ENCODE peak calls at places on chromosomes 5 and 9, in seven cellular contexts. One of them, this sample, is unnamed.

GRCh38 chr5:179377421-179378115 is 32.3 kb upstream of the ADAMTS2 start:
- DNase-seq in RKO: no peak
- DNase-seq in stimulated activated CD8-positive, alpha-beta memory T cell treated with anti-CD3 and anti-CD28 coated beads, Interleukin-4, amount 100 ng/mL, for 4 hours: no peak
- DNase-seq in WERI-Rb-1: no peak
- DNase-seq in Kasumi-1: no peak
- DNase-seq in foreskin fibroblast: no peak
- DNase-seq in NCI-H748 treated with DMSO at 0.1 percent for 48 hours: no peak
- DNase-seq in this sample: no peak

GRCh38 chr9:113808391-113809191 is 67.5 kb upstream of the ZNF618 start:
- DNase-seq in Kasumi-1: peak
- DNase-seq in stimulated activated CD8-positive, alpha-beta memory T cell treated with anti-CD3 and anti-CD28 coated beads, Interleukin-4, amount 100 ng/mL, for 4 hours: no peak
- DNase-seq in RKO: peak
- DNase-seq in NCI-H748 treated with DMSO at 0.1 percent for 48 hours: no peak
- DNase-seq in WERI-Rb-1: no peak
- DNase-seq in foreskin fibroblast: peak
- DNase-seq in this sample: no peak

GRCh38 chr5:135242496-135243193 is 156.4 kb downstream of the MACROH2A1 start:
- DNase-seq in foreskin fibroblast: no peak
- DNase-seq in stimulated activated CD8-positive, alpha-beta memory T cell treated with anti-CD3 and anti-CD28 coated beads, Interleukin-4, amount 100 ng/mL, for 4 hours: no peak
- DNase-seq in Kasumi-1: no peak
- DNase-seq in NCI-H748 treated with DMSO at 0.1 percent for 48 hours: no peak
- DNase-seq in WERI-Rb-1: peak
- DNase-seq in RKO: no peak
- DNase-seq in this sample: no peak

GRCh38 chr5:164934039-164934438 is 1428.6 kb downstream of the MAT2B start:
- DNase-seq in foreskin fibroblast: no peak
- DNase-seq in Kasumi-1: no peak
- DNase-seq in WERI-Rb-1: no peak
- DNase-seq in NCI-H748 treated with DMSO at 0.1 percent for 48 hours: no peak
- DNase-seq in stimulated activated CD8-positive, alpha-beta memory T cell treated with anti-CD3 and anti-CD28 coated beads, Interleukin-4, amount 100 ng/mL, for 4 hours: no peak
- DNase-seq in RKO: no peak
- DNase-seq in this sample: no peak

GRCh38 chr9:81819859-81820546 is 108.2 kb upstream of the SPATA31D4 start:
- DNase-seq in RKO: no peak
- DNase-seq in WERI-Rb-1: no peak
- DNase-seq in foreskin fibroblast: no peak
- DNase-seq in NCI-H748 treated with DMSO at 0.1 percent for 48 hours: no peak
- DNase-seq in stimulated activated CD8-positive, alpha-beta memory T cell treated with anti-CD3 and anti-CD28 coated beads, Interleukin-4, amount 100 ng/mL, for 4 hours: no peak
- DNase-seq in Kasumi-1: no peak
- DNase-seq in this sample: no peak

GRCh38 chr5:135482383-135482933 is 30.3 kb upstream of the TIFAB start:
- DNase-seq in foreskin fibroblast: no peak
- DNase-seq in NCI-H748 treated with DMSO at 0.1 percent for 48 hours: no peak
- DNase-seq in WERI-Rb-1: peak
- DNase-seq in stimulated activated CD8-positive, alpha-beta memory T cell treated with anti-CD3 and anti-CD28 coated beads, Interleukin-4, amount 100 ng/mL, for 4 hours: no peak
- DNase-seq in Kasumi-1: peak
- DNase-seq in RKO: no peak
- DNase-seq in this sample: no peak

GRCh38 chr5:171418982-171419662 is at the start of gene FGF18:
- DNase-seq in RKO: peak
- DNase-seq in Kasumi-1: peak
- DNase-seq in foreskin fibroblast: peak
- DNase-seq in WERI-Rb-1: peak
- DNase-seq in stimulated activated CD8-positive, alpha-beta memory T cell treated with anti-CD3 and anti-CD28 coated beads, Interleukin-4, amount 100 ng/mL, for 4 hours: no peak
- DNase-seq in NCI-H748 treated with DMSO at 0.1 percent for 48 hours: peak
- DNase-seq in this sample: no peak

GRCh38 chr9:27019589-27019988 is 14.1 kb upstream of the LRRC19 start:
- DNase-seq in WERI-Rb-1: no peak
- DNase-seq in NCI-H748 treated with DMSO at 0.1 percent for 48 hours: no peak
- DNase-seq in stimulated activated CD8-positive, alpha-beta memory T cell treated with anti-CD3 and anti-CD28 coated beads, Interleukin-4, amount 100 ng/mL, for 4 hours: no peak
- DNase-seq in RKO: no peak
- DNase-seq in Kasumi-1: no peak
- DNase-seq in foreskin fibroblast: peak
- DNase-seq in this sample: no peak

GRCh38 chr9:121842612-121842978 is 191.2 kb downstream of the DAB2IP start:
- DNase-seq in WERI-Rb-1: no peak
- DNase-seq in RKO: no peak
- DNase-seq in stimulated activated CD8-positive, alpha-beta memory T cell treated with anti-CD3 and anti-CD28 coated beads, Interleukin-4, amount 100 ng/mL, for 4 hours: no peak
- DNase-seq in Kasumi-1: no peak
- DNase-seq in NCI-H748 treated with DMSO at 0.1 percent for 48 hours: no peak
- DNase-seq in foreskin fibroblast: peak
- DNase-seq in this sample: no peak

GRCh38 chr5:121049971-121050370 is 585.9 kb downstream of the PRR16 start:
- DNase-seq in foreskin fibroblast: no peak
- DNase-seq in WERI-Rb-1: no peak
- DNase-seq in stimulated activated CD8-positive, alpha-beta memory T cell treated with anti-CD3 and anti-CD28 coated beads, Interleukin-4, amount 100 ng/mL, for 4 hours: no peak
- DNase-seq in RKO: no peak
- DNase-seq in Kasumi-1: no peak
- DNase-seq in NCI-H748 treated with DMSO at 0.1 percent for 48 hours: no peak
- DNase-seq in this sample: no peak

GRCh38 chr5:154288145-154288544 is 97.6 kb downstream of the GALNT10 start:
- DNase-seq in WERI-Rb-1: no peak
- DNase-seq in Kasumi-1: no peak
- DNase-seq in stimulated activated CD8-positive, alpha-beta memory T cell treated with anti-CD3 and anti-CD28 coated beads, Interleukin-4, amount 100 ng/mL, for 4 hours: no peak
- DNase-seq in RKO: no peak
- DNase-seq in foreskin fibroblast: peak
- DNase-seq in NCI-H748 treated with DMSO at 0.1 percent for 48 hours: no peak
- DNase-seq in this sample: no peak

GRCh38 chr5:173197375-173197891 is 37.6 kb downstream of the NKX2-5 start:
- DNase-seq in RKO: no peak
- DNase-seq in NCI-H748 treated with DMSO at 0.1 percent for 48 hours: no peak
- DNase-seq in foreskin fibroblast: no peak
- DNase-seq in Kasumi-1: no peak
- DNase-seq in stimulated activated CD8-positive, alpha-beta memory T cell treated with anti-CD3 and anti-CD28 coated beads, Interleukin-4, amount 100 ng/mL, for 4 hours: no peak
- DNase-seq in WERI-Rb-1: no peak
- DNase-seq in this sample: no peak

GRCh38 chr5:111366388-111366787 is 142.2 kb downstream of the CAMK4 start:
- DNase-seq in RKO: no peak
- DNase-seq in WERI-Rb-1: no peak
- DNase-seq in NCI-H748 treated with DMSO at 0.1 percent for 48 hours: no peak
- DNase-seq in foreskin fibroblast: no peak
- DNase-seq in Kasumi-1: no peak
- DNase-seq in stimulated activated CD8-positive, alpha-beta memory T cell treated with anti-CD3 and anti-CD28 coated beads, Interleukin-4, amount 100 ng/mL, for 4 hours: no peak
- DNase-seq in this sample: no peak

GRCh38 chr5:66223637-66224036 is 79.5 kb downstream of the SREK1 start:
- DNase-seq in Kasumi-1: no peak
- DNase-seq in foreskin fibroblast: no peak
- DNase-seq in NCI-H748 treated with DMSO at 0.1 percent for 48 hours: no peak
- DNase-seq in RKO: no peak
- DNase-seq in WERI-Rb-1: peak
- DNase-seq in stimulated activated CD8-positive, alpha-beta memory T cell treated with anti-CD3 and anti-CD28 coated beads, Interleukin-4, amount 100 ng/mL, for 4 hours: no peak
- DNase-seq in this sample: no peak

GRCh38 chr9:21836437-21837161 is 34.2 kb downstream of the MTAP start:
- DNase-seq in RKO: peak
- DNase-seq in Kasumi-1: no peak
- DNase-seq in stimulated activated CD8-positive, alpha-beta memory T cell treated with anti-CD3 and anti-CD28 coated beads, Interleukin-4, amount 100 ng/mL, for 4 hours: no peak
- DNase-seq in foreskin fibroblast: peak
- DNase-seq in NCI-H748 treated with DMSO at 0.1 percent for 48 hours: no peak
- DNase-seq in WERI-Rb-1: no peak
- DNase-seq in this sample: no peak

GRCh38 chr5:72138943-72139467 is 31.7 kb downstream of the MAP1B start:
- DNase-seq in foreskin fibroblast: peak
- DNase-seq in Kasumi-1: peak
- DNase-seq in NCI-H748 treated with DMSO at 0.1 percent for 48 hours: no peak
- DNase-seq in RKO: peak
- DNase-seq in WERI-Rb-1: no peak
- DNase-seq in stimulated activated CD8-positive, alpha-beta memory T cell treated with anti-CD3 and anti-CD28 coated beads, Interleukin-4, amount 100 ng/mL, for 4 hours: no peak
- DNase-seq in this sample: no peak

GRCh38 chr5:62259699-62260220 is 46.2 kb upstream of the KIF2A start:
- DNase-seq in RKO: no peak
- DNase-seq in foreskin fibroblast: no peak
- DNase-seq in stimulated activated CD8-positive, alpha-beta memory T cell treated with anti-CD3 and anti-CD28 coated beads, Interleukin-4, amount 100 ng/mL, for 4 hours: no peak
- DNase-seq in Kasumi-1: no peak
- DNase-seq in NCI-H748 treated with DMSO at 0.1 percent for 48 hours: no peak
- DNase-seq in WERI-Rb-1: no peak
- DNase-seq in this sample: no peak

GRCh38 chr5:158992104-158992740 is 107.5 kb downstream of the EBF1 start:
- DNase-seq in WERI-Rb-1: no peak
- DNase-seq in foreskin fibroblast: peak
- DNase-seq in Kasumi-1: no peak
- DNase-seq in stimulated activated CD8-positive, alpha-beta memory T cell treated with anti-CD3 and anti-CD28 coated beads, Interleukin-4, amount 100 ng/mL, for 4 hours: no peak
- DNase-seq in NCI-H748 treated with DMSO at 0.1 percent for 48 hours: no peak
- DNase-seq in RKO: no peak
- DNase-seq in this sample: no peak

GRCh38 chr9:23683021-23683431 is 143.0 kb downstream of the ELAVL2 start:
- DNase-seq in Kasumi-1: no peak
- DNase-seq in RKO: no peak
- DNase-seq in NCI-H748 treated with DMSO at 0.1 percent for 48 hours: peak
- DNase-seq in stimulated activated CD8-positive, alpha-beta memory T cell treated with anti-CD3 and anti-CD28 coated beads, Interleukin-4, amount 100 ng/mL, for 4 hours: no peak
- DNase-seq in WERI-Rb-1: no peak
- DNase-seq in foreskin fibroblast: no peak
- DNase-seq in this sample: no peak

GRCh38 chr5:106094128-106094726 is 1576.5 kb downstream of the EFNA5 start:
- DNase-seq in RKO: no peak
- DNase-seq in stimulated activated CD8-positive, alpha-beta memory T cell treated with anti-CD3 and anti-CD28 coated beads, Interleukin-4, amount 100 ng/mL, for 4 hours: no peak
- DNase-seq in foreskin fibroblast: peak
- DNase-seq in WERI-Rb-1: no peak
- DNase-seq in Kasumi-1: no peak
- DNase-seq in NCI-H748 treated with DMSO at 0.1 percent for 48 hours: peak
- DNase-seq in this sample: no peak

GRCh38 chr9:82115900-82116299 is 127.3 kb downstream of the SPATA31D1 start:
- DNase-seq in foreskin fibroblast: no peak
- DNase-seq in NCI-H748 treated with DMSO at 0.1 percent for 48 hours: no peak
- DNase-seq in WERI-Rb-1: no peak
- DNase-seq in Kasumi-1: no peak
- DNase-seq in RKO: no peak
- DNase-seq in stimulated activated CD8-positive, alpha-beta memory T cell treated with anti-CD3 and anti-CD28 coated beads, Interleukin-4, amount 100 ng/mL, for 4 hours: no peak
- DNase-seq in this sample: no peak

GRCh38 chr5:146137967-146138403 is 32.6 kb upstream of the PLAC8L1 start:
- DNase-seq in stimulated activated CD8-positive, alpha-beta memory T cell treated with anti-CD3 and anti-CD28 coated beads, Interleukin-4, amount 100 ng/mL, for 4 hours: no peak
- DNase-seq in RKO: no peak
- DNase-seq in NCI-H748 treated with DMSO at 0.1 percent for 48 hours: no peak
- DNase-seq in WERI-Rb-1: no peak
- DNase-seq in Kasumi-1: no peak
- DNase-seq in foreskin fibroblast: no peak
- DNase-seq in this sample: no peak

GRCh38 chr9:3467593-3468219 is 58.1 kb downstream of the RFX3 start:
- DNase-seq in foreskin fibroblast: peak
- DNase-seq in Kasumi-1: peak
- DNase-seq in WERI-Rb-1: peak
- DNase-seq in stimulated activated CD8-positive, alpha-beta memory T cell treated with anti-CD3 and anti-CD28 coated beads, Interleukin-4, amount 100 ng/mL, for 4 hours: peak
- DNase-seq in RKO: peak
- DNase-seq in NCI-H748 treated with DMSO at 0.1 percent for 48 hours: peak
- DNase-seq in this sample: no peak

GRCh38 chr5:36156124-36156601 is 4.3 kb downstream of the SKP2 start:
- DNase-seq in WERI-Rb-1: peak
- DNase-seq in RKO: no peak
- DNase-seq in stimulated activated CD8-positive, alpha-beta memory T cell treated with anti-CD3 and anti-CD28 coated beads, Interleukin-4, amount 100 ng/mL, for 4 hours: no peak
- DNase-seq in Kasumi-1: no peak
- DNase-seq in foreskin fibroblast: no peak
- DNase-seq in NCI-H748 treated with DMSO at 0.1 percent for 48 hours: no peak
- DNase-seq in this sample: no peak

GRCh38 chr5:143066556-143067281 is 296.5 kb downstream of the ARHGAP26 start:
- DNase-seq in WERI-Rb-1: no peak
- DNase-seq in Kasumi-1: no peak
- DNase-seq in foreskin fibroblast: no peak
- DNase-seq in RKO: no peak
- DNase-seq in stimulated activated CD8-positive, alpha-beta memory T cell treated with anti-CD3 and anti-CD28 coated beads, Interleukin-4, amount 100 ng/mL, for 4 hours: no peak
- DNase-seq in NCI-H748 treated with DMSO at 0.1 percent for 48 hours: peak
- DNase-seq in this sample: no peak

GRCh38 chr5:21391506-21391905 is 1403.5 kb upstream of the CDH18 start:
- DNase-seq in NCI-H748 treated with DMSO at 0.1 percent for 48 hours: peak
- DNase-seq in stimulated activated CD8-positive, alpha-beta memory T cell treated with anti-CD3 and anti-CD28 coated beads, Interleukin-4, amount 100 ng/mL, for 4 hours: no peak
- DNase-seq in RKO: peak
- DNase-seq in Kasumi-1: peak
- DNase-seq in foreskin fibroblast: no peak
- DNase-seq in WERI-Rb-1: no peak
- DNase-seq in this sample: no peak

GRCh38 chr5:154373729-154374179 is 72.0 kb upstream of the SAP30L start:
- DNase-seq in foreskin fibroblast: no peak
- DNase-seq in Kasumi-1: no peak
- DNase-seq in WERI-Rb-1: peak
- DNase-seq in stimulated activated CD8-positive, alpha-beta memory T cell treated with anti-CD3 and anti-CD28 coated beads, Interleukin-4, amount 100 ng/mL, for 4 hours: no peak
- DNase-seq in NCI-H748 treated with DMSO at 0.1 percent for 48 hours: no peak
- DNase-seq in RKO: no peak
- DNase-seq in this sample: no peak

GRCh38 chr5:178535299-178536175 is 54.7 kb downstream of the COL23A1 start:
- DNase-seq in foreskin fibroblast: no peak
- DNase-seq in NCI-H748 treated with DMSO at 0.1 percent for 48 hours: no peak
- DNase-seq in WERI-Rb-1: no peak
- DNase-seq in Kasumi-1: peak
- DNase-seq in stimulated activated CD8-positive, alpha-beta memory T cell treated with anti-CD3 and anti-CD28 coated beads, Interleukin-4, amount 100 ng/mL, for 4 hours: no peak
- DNase-seq in RKO: no peak
- DNase-seq in this sample: no peak

GRCh38 chr9:114192539-114192938 is 37.2 kb downstream of the COL27A1 start:
- DNase-seq in WERI-Rb-1: no peak
- DNase-seq in Kasumi-1: no peak
- DNase-seq in stimulated activated CD8-positive, alpha-beta memory T cell treated with anti-CD3 and anti-CD28 coated beads, Interleukin-4, amount 100 ng/mL, for 4 hours: no peak
- DNase-seq in foreskin fibroblast: no peak
- DNase-seq in NCI-H748 treated with DMSO at 0.1 percent for 48 hours: no peak
- DNase-seq in RKO: no peak
- DNase-seq in this sample: no peak

GRCh38 chr5:56269216-56269927 is 36.2 kb upstream of the ANKRD55 start:
- DNase-seq in RKO: peak
- DNase-seq in Kasumi-1: peak
- DNase-seq in WERI-Rb-1: peak
- DNase-seq in stimulated activated CD8-positive, alpha-beta memory T cell treated with anti-CD3 and anti-CD28 coated beads, Interleukin-4, amount 100 ng/mL, for 4 hours: no peak
- DNase-seq in foreskin fibroblast: peak
- DNase-seq in NCI-H748 treated with DMSO at 0.1 percent for 48 hours: no peak
- DNase-seq in this sample: no peak

GRCh38 chr5:109688647-109688998 is 1.1 kb upstream of the MAN2A1 start:
- DNase-seq in Kasumi-1: peak
- DNase-seq in NCI-H748 treated with DMSO at 0.1 percent for 48 hours: peak
- DNase-seq in RKO: no peak
- DNase-seq in WERI-Rb-1: no peak
- DNase-seq in stimulated activated CD8-positive, alpha-beta memory T cell treated with anti-CD3 and anti-CD28 coated beads, Interleukin-4, amount 100 ng/mL, for 4 hours: no peak
- DNase-seq in foreskin fibroblast: no peak
- DNase-seq in this sample: no peak

GRCh38 chr5:38208782-38209378 is 49.5 kb upstream of the EGFLAM start:
- DNase-seq in WERI-Rb-1: peak
- DNase-seq in stimulated activated CD8-positive, alpha-beta memory T cell treated with anti-CD3 and anti-CD28 coated beads, Interleukin-4, amount 100 ng/mL, for 4 hours: no peak
- DNase-seq in NCI-H748 treated with DMSO at 0.1 percent for 48 hours: peak
- DNase-seq in RKO: peak
- DNase-seq in Kasumi-1: peak
- DNase-seq in foreskin fibroblast: peak
- DNase-seq in this sample: no peak

GRCh38 chr5:73204302-73204701 is 31.3 kb downstream of the TMEM174 start:
- DNase-seq in RKO: no peak
- DNase-seq in foreskin fibroblast: no peak
- DNase-seq in Kasumi-1: no peak
- DNase-seq in NCI-H748 treated with DMSO at 0.1 percent for 48 hours: peak
- DNase-seq in stimulated activated CD8-positive, alpha-beta memory T cell treated with anti-CD3 and anti-CD28 coated beads, Interleukin-4, amount 100 ng/mL, for 4 hours: no peak
- DNase-seq in WERI-Rb-1: no peak
- DNase-seq in this sample: no peak

GRCh38 chr5:95669540-95669939 is 13.3 kb downstream of the SPATA9 start:
- DNase-seq in stimulated activated CD8-positive, alpha-beta memory T cell treated with anti-CD3 and anti-CD28 coated beads, Interleukin-4, amount 100 ng/mL, for 4 hours: no peak
- DNase-seq in foreskin fibroblast: peak
- DNase-seq in WERI-Rb-1: peak
- DNase-seq in Kasumi-1: no peak
- DNase-seq in RKO: no peak
- DNase-seq in NCI-H748 treated with DMSO at 0.1 percent for 48 hours: no peak
- DNase-seq in this sample: no peak